ENCODE peak calls at places on chromosome 11, in ten cellular contexts. Q is cardiac fibroblast; F is astrocyte; Z is IMR-90; R is activated CD8-positive, alpha-beta T cell treated with anti-CD3 and anti-CD28 coated beads for 36 hours; A is right lobe of liver; I is uterus; N is left ventricle myocardium inferior; O is cardiac muscle cell; W is Peyer's patch. M is an unnamed sample.

GRCh38 chr11:72793452-72794367 is at the start of gene STARD10:
- DNase-seq in Q (peak; percentile 96), F (peak; percentile 85), Z (peak; percentile 94), R (peak; percentile 98), A (peak; percentile 97), I (peak; percentile 97), N (peak; percentile 95), O (peak; percentile 98), W (peak; percentile 97), M (peak; percentile 93)

GRCh38 chr11:128453444-128454336 is 133.7 kb downstream of the ETS1 start:
- DNase-seq in Q (peak; percentile 94), F (peak; percentile 99), Z (peak; percentile 99), R (no peak), A (peak; percentile 63), I (peak; percentile 87), N (peak; percentile 60), O (no peak), W (peak; percentile 61), M (no peak)

GRCh38 chr11:79062814-79063762 is 377.7 kb downstream of the TENM4 start:
- DNase-seq in Q (peak; percentile 37), F (no peak), Z (peak; percentile 41), R (no peak), A (no peak), I (no peak), N (no peak), O (peak; percentile 86), W (no peak), M (no peak)

GRCh38 chr11:34495724-34496377 is 17.7 kb downstream of the ELF5 start:
- DNase-seq in Q (no peak), F (peak; percentile 29), Z (no peak), R (no peak), A (no peak), I (no peak), N (no peak), O (no peak), W (no peak), M (no peak)

GRCh38 chr11:18704698-18705097 is 6.1 kb downstream of the TMEM86A start:
- DNase-seq in Q (no peak), F (no peak), Z (no peak), R (no peak), A (no peak), I (no peak), N (peak; percentile 49), O (no peak), W (no peak), M (no peak)

GRCh38 chr11:12827929-12828812 is 153.9 kb downstream of the TEAD1 start:
- DNase-seq in Q (peak; percentile 79), F (peak; percentile 78), Z (peak; percentile 79), R (no peak), A (peak; percentile 78), I (no peak), N (no peak), O (peak; percentile 71), W (peak; percentile 67), M (no peak)

GRCh38 chr11:86790867-86791849 is 9.2 kb upstream of the PRSS23 start:
- DNase-seq in Q (no peak), F (no peak), Z (no peak), R (no peak), A (no peak), I (no peak), N (no peak), O (no peak), W (no peak), M (no peak)

GRCh38 chr11:67410369-67410831 is 5.1 kb upstream of the CARNS1 start:
- DNase-seq in Q (no peak), F (no peak), Z (no peak), R (no peak), A (no peak), I (no peak), N (no peak), O (no peak), W (no peak), M (no peak)

DNA sequence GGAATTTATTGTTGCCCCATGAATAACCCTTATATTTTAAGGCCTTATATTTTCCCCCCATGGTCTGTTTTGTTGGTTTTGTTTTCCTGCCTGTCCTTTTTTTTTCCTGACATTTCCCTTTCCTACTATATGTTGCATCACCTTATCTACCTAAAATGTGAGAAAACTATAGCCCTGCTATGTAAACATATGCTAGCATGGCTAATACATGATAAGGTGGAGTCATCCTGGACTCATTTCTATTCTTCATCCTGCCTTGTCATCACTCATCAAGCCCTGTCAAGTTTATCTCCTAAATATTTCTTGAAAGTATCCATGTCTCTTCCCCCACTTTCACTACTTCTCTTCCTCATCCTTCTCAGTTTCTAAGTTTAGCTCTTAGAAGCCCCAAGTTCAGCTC is 2168.8 kb upstream of the RAG2 start:
- DNase-seq in Q (no peak), F (no peak), Z (no peak), R (no peak), A (no peak), I (no peak), N (no peak), O (no peak), W (no peak), M (no peak)
- TF ChIP-seq CTCF in Q (no peak), F (no peak), Z (no peak), R (no peak), A (no peak), I (no peak), N (no peak), O (no peak), W (no peak), M (no peak)

DNA sequence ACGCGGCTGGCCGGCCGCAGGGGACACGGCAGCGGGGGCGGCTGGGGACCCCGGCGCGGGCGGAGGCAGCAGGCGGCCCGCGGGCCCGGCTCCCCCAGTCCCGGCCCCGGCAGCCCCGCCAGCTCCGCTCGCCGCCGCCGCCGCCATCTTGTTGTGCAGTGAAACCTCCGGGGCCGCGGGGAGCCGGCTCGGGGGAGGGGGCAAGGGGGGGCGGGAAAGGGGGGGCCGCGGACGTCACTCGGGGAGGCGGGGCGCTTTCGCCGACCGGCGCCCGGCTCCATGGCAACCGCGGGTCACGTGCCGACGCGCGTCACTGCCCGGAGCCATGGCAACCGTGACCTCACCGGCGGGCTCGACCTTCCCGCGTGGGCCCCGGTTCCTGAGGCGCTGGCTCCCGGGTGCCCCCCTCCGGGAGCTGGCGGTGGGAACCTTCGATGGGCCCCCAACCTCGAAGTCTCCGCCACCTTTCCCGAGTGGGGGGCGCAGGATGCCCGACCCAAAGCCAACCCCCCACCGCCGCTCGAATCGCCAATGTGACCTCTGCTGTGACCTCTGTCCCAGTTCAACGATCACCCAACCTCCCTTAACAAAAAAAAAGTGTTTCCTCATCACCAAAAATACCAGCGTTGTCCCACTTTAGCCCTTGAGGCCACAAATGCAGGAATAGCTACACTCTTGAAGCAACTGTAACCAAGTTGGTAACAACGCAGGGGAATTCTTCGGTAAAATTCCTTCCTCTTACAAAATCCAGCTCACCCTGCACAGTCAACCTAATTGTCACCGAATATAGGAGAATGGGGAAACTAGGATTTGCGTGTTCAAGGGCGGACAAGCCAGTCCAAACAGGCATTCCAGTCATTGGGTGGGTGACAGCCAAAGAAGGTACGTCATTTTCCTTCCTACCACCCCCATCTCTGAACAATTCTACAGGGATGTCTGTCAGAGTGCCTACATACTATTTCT is at the start of gene SIK3:
- DNase-seq in Q (peak; percentile 94), F (peak; percentile 80), Z (peak; percentile 89), R (peak; percentile 92), A (peak; percentile 96), I (peak; percentile 95), N (peak; percentile 95), O (peak; percentile 96), W (peak; percentile 95), M (peak; percentile 92)
- TF ChIP-seq CTCF in Q (peak; percentile 50), F (no peak), Z (peak; percentile 81), R (peak; percentile 16), A (peak; percentile 13), I (peak; percentile 50), N (no peak), O (peak; percentile 49), W (peak; percentile 72), M (peak; percentile 45)

GRCh38 chr11:68843703-68844312 is 2.1 kb upstream of the CPT1A start:
- DNase-seq in Q (peak; percentile 40), F (peak; percentile 32), Z (no peak), R (peak; percentile 80), A (peak; percentile 94), I (peak; percentile 62), N (peak; percentile 87), O (peak; percentile 87), W (peak; percentile 95), M (no peak)
- TF ChIP-seq CTCF in Q (no peak), F (no peak), Z (peak; percentile 5), R (peak; percentile 71), A (peak; percentile 84), I (no peak), N (peak; percentile 73), O (peak; percentile 37), W (peak; percentile 71), M (peak; percentile 57)

GRCh38 chr11:10181811-10182210 is 112.2 kb downstream of the SBF2 start:
- DNase-seq in Q (peak; percentile 71), F (peak; percentile 39), Z (peak; percentile 36), R (no peak), A (no peak), I (no peak), N (no peak), O (no peak), W (no peak), M (no peak)
- TF ChIP-seq CTCF in Q (no peak), F (peak; percentile 24), Z (peak; percentile 34), R (no peak), A (peak; percentile 43), I (no peak), N (peak; percentile 42), O (peak; percentile 40), W (no peak), M (no peak)

GRCh38 chr11:45100338-45100737 is 46.1 kb upstream of the PRDM11 start:
- DNase-seq in Q (peak; percentile 50), F (peak; percentile 16), Z (peak; percentile 46), R (peak; percentile 16), A (no peak), I (no peak), N (no peak), O (no peak), W (no peak), M (peak; percentile 74)
- TF ChIP-seq CTCF in Q (no peak), F (no peak), Z (no peak), R (no peak), A (no peak), I (no peak), N (no peak), O (no peak), W (no peak), M (no peak)

DNA sequence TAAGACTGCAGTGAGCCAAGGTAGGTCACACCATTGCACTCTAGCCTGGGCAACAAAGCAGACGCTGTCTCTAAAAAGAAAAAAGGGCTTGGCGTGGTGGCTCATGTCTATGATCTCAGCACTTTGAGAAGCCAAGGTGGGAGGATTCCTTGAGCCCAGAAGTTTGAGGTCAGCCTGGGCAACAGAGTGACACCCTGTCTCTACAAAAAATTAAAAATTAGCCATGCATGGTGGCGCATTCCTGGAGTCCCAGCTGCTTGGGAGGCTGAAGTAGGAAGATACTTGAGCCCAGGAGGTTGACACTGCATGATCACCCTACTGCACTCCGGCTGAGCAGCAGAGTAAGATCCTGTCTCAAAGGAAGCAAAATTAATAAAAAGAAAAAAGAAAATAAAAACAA is 38.9 kb upstream of the RDX start:
- DNase-seq in Q (no peak), F (no peak), Z (no peak), R (no peak), A (no peak), I (no peak), N (no peak), O (no peak), W (no peak), M (no peak)
- TF ChIP-seq CTCF in Q (no peak), F (no peak), Z (no peak), R (no peak), A (no peak), I (no peak), N (no peak), O (no peak), W (no peak), M (no peak)

M was measured in CD14-positive monocyte.